ENCODE peak calls at places on chromosomes 6 and 20, in ten cellular contexts. U is left ventricle myocardium superior; T is ACHN; L is globus pallidus; N is effector memory CD8-positive, alpha-beta T cell; P is MCF 10A; E is heart right ventricle; Q is NCI-H1092 treated with DMSO at 0.1 percent for 48 hours; S is SK-MEL-5; G is ELF-1. C is an unnamed sample.

GRCh38 chr6:143700684-143701342 is 23.0 kb downstream of the PHACTR2 start:
- DNase-seq in U (no peak), T (no peak), L (no peak), N (no peak), P (no peak), E (peak), Q (peak), S (no peak), G (no peak), C (no peak)

GRCh38 chr20:23362392-23363256 is 642 bp downstream of the GZF1 start:
- DNase-seq in U (peak), T (peak), L (no peak), N (peak), P (peak), E (peak), Q (peak), S (no peak), G (peak), C (peak)

GRCh38 chr6:21241231-21242130 is 352.1 kb upstream of the SOX4 start:
- DNase-seq in U (no peak), T (no peak), L (no peak), N (no peak), P (no peak), E (no peak), Q (no peak), S (no peak), G (no peak), C (no peak)

GRCh38 chr6:11368264-11368663 is 135.8 kb upstream of the NEDD9 start:
- DNase-seq in U (no peak), T (no peak), L (no peak), N (no peak), P (no peak), E (no peak), Q (no peak), S (no peak), G (no peak), C (no peak)

GRCh38 chr6:5986847-5987246 is 19.9 kb downstream of the NRN1 start:
- DNase-seq in U (no peak), T (no peak), L (no peak), N (no peak), P (no peak), E (no peak), Q (no peak), S (no peak), G (no peak), C (no peak)

GRCh38 chr6:166106076-166106686 is 61.5 kb downstream of the TBXT start:
- DNase-seq in U (peak), T (peak), L (peak), N (peak), P (peak), E (peak), Q (peak), S (peak), G (peak), C (peak)

GRCh38 chr20:55893031-55893430 is 112.3 kb downstream of the CBLN4 start:
- DNase-seq in U (no peak), T (no peak), L (no peak), N (no peak), P (peak), E (no peak), Q (no peak), S (no peak), G (no peak), C (no peak)

GRCh38 chr6:116963972-116964371 is 86.9 kb downstream of the RFX6 start:
- DNase-seq in U (no peak), T (no peak), L (no peak), N (no peak), P (no peak), E (no peak), Q (no peak), S (no peak), G (no peak), C (no peak)